ENCODE peak calls at places on chromosomes 4 and X, in eight cellular contexts. L, B, P, J, H, U, Z and E are unnamed samples.

GRCh38 chrX:47577424-47577823 is 4.8 kb upstream of the TIMP1 start:
- DNase-seq in L (no peak), B (no peak), P (no peak), J (no peak), H (no peak), U (no peak), Z (no peak), E (peak; percentile 55)

GRCh38 chr4:10063544-10064300 is 42.4 kb upstream of the SLC2A9 start:
- DNase-seq in L (peak; percentile 47), B (peak; percentile 37), P (peak; percentile 88), J (peak; percentile 61), H (peak; percentile 64), U (peak; percentile 54), Z (no peak), E (peak; percentile 91)

GRCh38 chr4:4289575-4289929 is 402 bp downstream of the LYAR start:
- DNase-seq in L (no peak), B (no peak), P (no peak), J (peak; percentile 4), H (no peak), U (no peak), Z (no peak), E (peak; percentile 34)

GRCh38 chr4:127045872-127046271 is 586.9 kb upstream of the INTU start:
- DNase-seq in L (no peak), B (no peak), P (no peak), J (no peak), H (no peak), U (no peak), Z (no peak), E (no peak)

GRCh38 chrX:23332888-23333821 is 1.5 kb upstream of the PTCHD1 start:
- DNase-seq in L (no peak), B (no peak), P (peak; percentile 32), J (no peak), H (no peak), U (no peak), Z (no peak), E (no peak)

GRCh38 chrX:23668335-23668734 is 1.0 kb downstream of the PRDX4 start:
- DNase-seq in L (no peak), B (no peak), P (no peak), J (no peak), H (no peak), U (no peak), Z (no peak), E (peak; percentile 4)

GRCh38 chrX:11470231-11470630 is 177.0 kb downstream of the AMELX start:
- DNase-seq in L (no peak), B (no peak), P (no peak), J (peak; percentile 92), H (no peak), U (no peak), Z (no peak), E (peak; percentile 89)

GRCh38 chrX:25019707-25020390 is 4.1 kb upstream of the ARX start:
- DNase-seq in L (no peak), B (no peak), P (peak; percentile 46), J (no peak), H (no peak), U (no peak), Z (no peak), E (no peak)

GRCh38 chr4:87255755-87256154 is 35.3 kb upstream of the KLHL8 start:
- DNase-seq in L (no peak), B (no peak), P (no peak), J (no peak), H (no peak), U (no peak), Z (no peak), E (no peak)

GRCh38 chrX:74579597-74580209 is 34.7 kb downstream of the RLIM start:
- DNase-seq in L (no peak), B (no peak), P (no peak), J (peak; percentile 7), H (no peak), U (no peak), Z (no peak), E (peak; percentile 56)

GRCh38 chrX:129930941-129931410 is 25.0 kb downstream of the UTP14A start:
- DNase-seq in L (no peak), B (no peak), P (no peak), J (peak; percentile 27), H (no peak), U (no peak), Z (no peak), E (peak; percentile 21)

GRCh38 chr4:175435437-175435836 is 376.6 kb downstream of the GPM6A start:
- DNase-seq in L (no peak), B (no peak), P (peak; percentile 1), J (no peak), H (peak; percentile 85), U (no peak), Z (no peak), E (no peak)

GRCh38 chrX:121781991-121782390 is 734.6 kb downstream of the GLUD2 start:
- DNase-seq in L (no peak), B (no peak), P (no peak), J (no peak), H (no peak), U (no peak), Z (no peak), E (no peak)

GRCh38 chr4:84666444-84666843 is 83.5 kb downstream of the CDS1 start:
- DNase-seq in L (no peak), B (no peak), P (no peak), J (no peak), H (no peak), U (no peak), Z (no peak), E (no peak)

GRCh38 chr4:2040391-2041233 is 18.5 kb upstream of the NAT8L start:
- DNase-seq in L (no peak), B (no peak), P (peak; percentile 50), J (no peak), H (no peak), U (no peak), Z (no peak), E (no peak)

GRCh38 chr4:39308576-39308975 is 57.6 kb downstream of the RFC1 start:
- DNase-seq in L (no peak), B (no peak), P (no peak), J (peak; percentile 42), H (no peak), U (no peak), Z (no peak), E (no peak)

GRCh38 chr4:77349796-77350195 is 192.8 kb downstream of the CCNG2 start:
- DNase-seq in L (no peak), B (no peak), P (no peak), J (no peak), H (no peak), U (no peak), Z (no peak), E (no peak)

GRCh38 chr4:42151568-42152506 is 618 bp downstream of the BEND4 start:
- DNase-seq in L (no peak), B (peak; percentile 30), P (peak; percentile 90), J (no peak), H (peak; percentile 95), U (no peak), Z (no peak), E (no peak)

DNA sequence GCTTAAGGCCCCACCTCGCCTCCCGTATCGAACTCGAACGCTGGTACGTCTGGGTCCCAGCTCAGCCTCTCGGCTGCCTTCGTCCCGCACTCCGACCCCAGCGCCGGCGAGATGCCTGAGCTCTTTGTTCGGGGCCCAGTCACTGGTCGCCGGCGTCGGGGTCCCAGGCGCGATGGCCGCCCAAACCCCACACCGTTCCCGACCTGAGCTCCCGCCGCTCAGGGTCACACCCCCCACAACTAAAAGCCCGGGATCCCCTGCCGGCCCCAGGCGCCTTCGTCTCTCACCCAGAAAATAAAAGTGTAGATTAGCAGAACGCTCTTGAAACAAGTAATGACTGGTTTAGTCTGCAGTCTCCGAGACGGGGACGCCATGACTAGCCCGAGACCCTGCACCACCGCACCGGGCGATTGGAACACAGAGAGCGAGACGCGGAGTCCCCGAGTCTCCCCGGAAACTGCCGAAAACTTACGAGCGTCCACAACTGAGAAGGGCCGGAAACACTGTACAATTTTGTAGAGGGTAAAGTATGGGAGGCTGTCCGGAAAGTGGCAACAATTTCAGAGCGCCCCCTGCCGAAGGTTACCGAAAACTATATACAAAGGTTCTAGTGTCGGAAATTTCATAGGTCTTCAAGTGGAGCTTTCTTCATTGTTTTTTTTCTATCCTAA is at the start of gene TSPAN6:
- DNase-seq in L (peak; percentile 89), B (peak; percentile 77), P (peak; percentile 87), J (peak; percentile 72), H (peak; percentile 82), U (no peak), Z (peak; percentile 73), E (peak; percentile 92)
- TF ChIP-seq CTCF in L (peak; percentile 46), B (no peak), P (peak; percentile 61), J (peak; percentile 43), H (peak; percentile 57), U (peak; percentile 35), Z (peak; percentile 84), E (peak; percentile 68)

DNA sequence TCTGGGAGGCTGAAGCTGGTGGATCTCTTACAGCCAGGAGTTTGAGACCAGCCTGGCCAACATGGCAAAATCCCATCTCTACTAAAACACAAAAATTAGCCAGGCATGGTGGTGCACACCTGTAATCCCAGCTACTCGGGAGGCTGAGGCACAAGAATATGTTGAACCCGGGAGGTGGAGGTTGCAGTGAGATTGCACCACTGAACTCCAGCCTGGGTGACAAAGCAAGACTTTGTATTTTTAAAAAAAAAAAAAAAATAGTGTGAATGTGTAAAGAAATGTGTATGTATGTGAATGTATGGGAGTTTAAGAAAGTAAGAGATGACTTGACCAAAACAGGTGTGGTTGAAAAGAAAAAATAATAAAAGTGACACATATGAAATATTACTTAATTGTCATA is 167.7 kb upstream of the TEX13C start:
- DNase-seq in L (no peak), B (no peak), P (no peak), J (no peak), H (no peak), U (no peak), Z (no peak), E (no peak)
- H3K4me3 ChIP-seq in L (no peak overlapping the region), B (no peak overlapping the region), P (no peak overlapping the region), J (no peak overlapping the region), H (no peak overlapping the region), U (no peak overlapping the region), Z (no peak overlapping the region), E (no peak overlapping the region)

GRCh38 chrX:18617351-18617750 is 54.6 kb downstream of the RS1 start:
- DNase-seq in L (no peak), B (no peak), P (peak; percentile 6), J (peak; percentile 77), H (no peak), U (no peak), Z (no peak), E (peak; percentile 56)
- TF ChIP-seq CTCF in L (no peak), B (no peak), P (no peak), J (no peak), H (no peak), U (no peak), Z (no peak), E (no peak)

GRCh38 chr4:152374153-152374552 is 161.7 kb downstream of the FBXW7 start:
- DNase-seq in L (no peak), B (no peak), P (no peak), J (no peak), H (no peak), U (no peak), Z (no peak), E (no peak)

GRCh38 chr4:152372444-152372843 is 163.4 kb downstream of the FBXW7 start:
- DNase-seq in L (no peak), B (no peak), P (no peak), J (no peak), H (no peak), U (no peak), Z (no peak), E (no peak)

GRCh38 chr4:152369203-152369902 is 166.5 kb downstream of the FBXW7 start:
- DNase-seq in L (no peak), B (no peak), P (no peak), J (no peak), H (no peak), U (no peak), Z (no peak), E (no peak)

GRCh38 chr4:152369903-152370296 is 166.0 kb downstream of the FBXW7 start:
- DNase-seq in L (no peak), B (no peak), P (no peak), J (no peak), H (no peak), U (no peak), Z (no peak), E (peak; percentile 34)

GRCh38 chr4:152374606-152375285 is 161.1 kb downstream of the FBXW7 start:
- DNase-seq in L (no peak), B (no peak), P (no peak), J (no peak), H (no peak), U (no peak), Z (no peak), E (no peak)
- H3K4me3 ChIP-seq in L (no peak overlapping the region), B (no peak overlapping the region), P (no peak overlapping the region), J (no peak overlapping the region), H (no peak overlapping the region), U (no peak overlapping the region), Z (no peak overlapping the region), E (no peak overlapping the region)